ENCODE peak calls at places on chromosomes 4 and X, in seven cellular contexts. M, T, F, Y, K, P and O are unnamed samples.

GRCh38 chr4:184269879-184270430 is 52.3 kb upstream of the ENPP6 start:
- DNase-seq in Y (no peak), K (no peak), M (no peak), F (no peak), P (no peak), T (no peak), O (no peak)

GRCh38 chr4:165332502-165332901 is 5.0 kb downstream of the MSMO1 start:
- DNase-seq in M (no peak), P (no peak), K (no peak), T (no peak), F (no peak), Y (no peak), O (no peak)

GRCh38 chrX:11793734-11794133 is 35.7 kb downstream of the MSL3 start:
- DNase-seq in M (no peak), T (no peak), Y (no peak), P (no peak), F (no peak), K (no peak), O (no peak)

GRCh38 chr4:36773467-36773866 is 471.1 kb upstream of the NWD2 start:
- DNase-seq in T (no peak), M (no peak), P (no peak), F (no peak), K (no peak), Y (no peak), O (no peak)

GRCh38 chr4:85050736-85051135 is 84.2 kb upstream of the WDFY3 start:
- DNase-seq in T (no peak), K (no peak), P (no peak), M (no peak), F (no peak), Y (no peak), O (no peak)

GRCh38 chr4:139599594-139600374 is 43.8 kb upstream of the SETD7 start:
- DNase-seq in Y (no peak), K (no peak), T (peak), F (no peak), M (peak), P (no peak), O (peak)

GRCh38 chr4:8916251-8916913 is 44.7 kb upstream of the HMX1 start:
- DNase-seq in M (no peak), F (no peak), K (peak), P (no peak), Y (peak), T (no peak), O (no peak)

GRCh38 chr4:122218762-122219161 is 66.6 kb downstream of the BLTP1 start:
- DNase-seq in P (no peak), K (no peak), M (peak), Y (no peak), F (no peak), T (peak), O (peak)

GRCh38 chrX:28697732-28698131 is 110.5 kb downstream of the IL1RAPL1 start:
- DNase-seq in P (no peak), K (no peak), F (no peak), M (no peak), Y (no peak), T (no peak), O (no peak)

DNA sequence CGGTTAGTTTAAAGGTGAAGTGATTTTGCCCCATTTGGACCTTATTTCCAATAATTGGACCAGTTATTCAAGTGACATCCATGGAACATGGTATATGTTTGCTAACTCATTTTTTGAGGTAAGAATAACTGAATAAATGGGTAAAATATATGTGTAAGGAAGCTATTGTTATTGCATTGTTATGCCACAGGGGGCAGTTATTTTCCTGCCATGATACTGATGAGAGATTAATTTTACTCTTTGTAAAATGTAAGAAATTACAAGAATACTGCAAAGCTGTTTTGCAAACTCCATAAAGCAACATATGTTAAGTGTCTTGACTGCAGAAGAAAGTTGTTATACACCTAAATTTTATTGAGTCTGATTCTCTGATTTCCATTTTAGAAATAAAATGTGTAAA is 114.0 kb downstream of the IL1RAPL1 start:
- DNase-seq in M (peak), Y (no peak), K (no peak), T (no peak), P (no peak), F (no peak), O (no peak)
- TF ChIP-seq CTCF in M (peak), Y (peak), K (no peak), T (no peak), P (no peak), F (no peak), O (peak)

DNA sequence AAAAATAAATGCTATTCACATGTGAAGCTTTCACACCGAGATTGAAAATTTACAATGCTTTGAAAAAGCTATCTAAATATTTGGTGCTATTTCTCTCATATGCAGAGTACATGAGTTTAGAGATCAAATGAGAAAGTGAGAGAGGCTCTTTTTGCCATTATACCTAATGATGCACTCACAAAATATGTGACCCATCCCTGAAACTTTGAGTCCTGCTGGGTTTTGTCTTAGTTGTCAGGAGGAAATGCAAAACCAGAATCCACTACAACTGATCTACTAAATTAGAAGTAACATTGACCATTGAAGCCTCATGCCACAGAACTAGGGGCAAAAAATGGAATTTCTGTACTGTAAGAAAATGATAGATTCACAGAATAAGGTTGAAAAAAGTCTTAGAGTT is 251.7 kb downstream of the MAPK10 start:
- DNase-seq in F (no peak), T (peak), K (no peak), P (no peak), Y (no peak), M (peak), O (no peak)
- TF ChIP-seq CTCF in F (no peak), T (no peak), K (no peak), P (no peak), Y (no peak), M (no peak), O (no peak)

DNA sequence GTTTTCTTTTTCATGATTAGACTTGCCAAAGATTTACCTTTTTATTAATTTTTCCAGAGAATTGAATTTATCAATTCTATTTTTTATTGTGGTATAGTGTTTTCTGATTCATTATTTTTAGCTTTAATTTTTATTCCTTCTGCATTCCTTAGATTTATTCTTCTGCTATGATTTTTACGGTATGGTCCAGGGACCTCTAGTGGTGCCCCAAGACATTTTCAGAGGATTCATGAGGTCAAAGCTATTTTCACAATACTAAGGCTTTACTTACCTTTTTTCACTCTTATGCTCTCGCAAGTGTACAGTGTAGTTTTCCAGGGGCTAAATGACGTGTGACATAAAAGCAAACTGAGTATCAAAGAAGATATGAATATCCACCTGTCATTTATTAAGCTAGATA is 8.0 kb downstream of the RADX start:
- DNase-seq in M (peak), F (no peak), P (no peak), K (no peak), T (peak), Y (no peak), O (peak)
- TF ChIP-seq CTCF in M (peak), F (no peak), P (peak), K (no peak), T (peak), Y (peak), O (peak)

DNA sequence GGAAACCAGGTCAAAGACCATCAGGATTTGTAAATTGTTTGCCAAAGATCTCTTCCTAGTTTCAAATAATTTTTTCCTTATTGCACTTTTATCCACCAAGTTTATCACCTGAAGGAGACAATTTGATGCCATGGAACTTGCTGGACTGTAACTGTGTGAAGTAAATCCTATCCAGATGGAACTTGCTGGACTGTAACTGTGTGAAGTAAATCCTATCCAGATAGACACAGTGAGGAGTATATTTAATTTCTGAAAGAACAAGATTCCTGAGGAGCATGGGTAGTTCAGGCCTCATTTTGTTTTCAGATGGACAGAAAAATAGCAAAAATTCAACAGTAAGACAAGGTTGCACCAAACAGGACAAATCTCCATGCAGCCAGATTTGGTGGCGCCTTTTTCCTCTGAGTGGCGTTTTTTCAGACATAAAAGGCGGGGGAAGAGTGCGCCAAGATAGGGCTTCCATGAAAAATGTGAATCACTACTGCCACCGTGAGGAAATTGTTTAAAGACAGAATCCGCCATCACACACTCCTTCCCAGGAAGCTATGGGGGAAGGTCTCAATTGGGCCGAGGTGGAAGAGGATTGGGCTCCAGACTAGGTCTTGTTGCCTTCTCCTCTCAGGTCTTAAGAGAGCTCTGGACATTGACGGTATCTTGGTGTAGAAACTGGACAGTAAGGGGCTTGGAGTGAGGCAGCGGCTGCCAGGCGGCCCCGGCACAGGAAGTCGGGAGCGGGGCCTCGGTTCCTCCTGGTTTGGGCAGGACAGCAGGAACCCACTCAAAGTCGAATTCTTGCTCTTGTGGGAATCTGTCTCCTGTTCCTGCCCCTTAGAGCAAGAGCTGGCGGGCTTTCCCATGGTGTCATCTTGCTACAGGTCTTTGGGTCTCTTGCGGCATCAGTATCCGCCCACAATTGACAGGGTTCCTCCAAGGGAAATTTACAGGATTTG is 234.7 kb downstream of the OR13H1 start:
- DNase-seq in K (no peak), F (peak), T (no peak), Y (no peak), P (no peak), M (no peak), O (peak)
- TF ChIP-seq CTCF in K (no peak), F (peak), T (no peak), Y (no peak), P (no peak), M (no peak), O (peak)

GRCh38 chrX:140928739-140929138 is 73.7 kb upstream of the SPANXB1 start:
- DNase-seq in P (no peak), T (no peak), M (no peak), Y (no peak), F (no peak), K (no peak), O (no peak)

GRCh38 chrX:140933874-140934655 is 68.3 kb upstream of the SPANXB1 start:
- DNase-seq in T (no peak), P (no peak), M (no peak), F (no peak), Y (no peak), K (no peak), O (no peak)

DNA sequence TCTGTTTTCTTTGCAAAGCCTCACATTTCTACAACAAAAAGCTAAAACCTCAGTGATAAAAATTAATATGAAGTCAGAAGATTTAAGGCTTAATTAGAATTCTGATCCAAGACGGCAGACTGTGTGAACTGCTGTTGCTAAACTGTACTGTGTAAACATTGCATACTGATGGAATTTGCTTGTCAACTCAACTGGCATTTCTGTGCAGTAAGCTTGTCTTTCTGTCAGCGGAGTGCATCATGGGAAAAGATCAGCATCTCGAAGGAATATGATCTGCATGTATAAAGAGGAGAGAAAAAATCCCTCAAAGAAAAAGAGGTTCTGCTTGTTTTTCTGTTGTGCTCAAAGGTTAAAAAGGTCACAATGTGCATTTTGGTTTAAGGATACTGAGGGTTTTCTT is 69.3 kb upstream of the SPANXB1 start:
- DNase-seq in T (no peak), M (no peak), P (no peak), F (no peak), K (no peak), Y (no peak), O (no peak)
- TF ChIP-seq CTCF in T (no peak), M (no peak), P (no peak), F (no peak), K (no peak), Y (no peak), O (no peak)

GRCh38 chrX:110045988-110046387 is 43.1 kb downstream of the TMEM164 start:
- DNase-seq in K (no peak), T (no peak), Y (no peak), F (no peak), M (peak), P (no peak), O (no peak)
- TF ChIP-seq CTCF in K (no peak), T (no peak), Y (peak), F (no peak), M (peak), P (no peak), O (no peak)

GRCh38 chr4:15964159-15964558 is 1.2 kb upstream of the FGFBP2 start:
- DNase-seq in F (no peak), Y (no peak), M (no peak), K (no peak), T (no peak), P (no peak), O (no peak)
- TF ChIP-seq CTCF in F (no peak), Y (no peak), M (peak), K (no peak), T (no peak), P (peak), O (no peak)

GRCh38 chrX:134721766-134722532 is 63.7 kb upstream of the PLAC1 start:
- DNase-seq in M (peak), T (peak), F (no peak), K (no peak), P (no peak), Y (no peak), O (no peak)

GRCh38 chrX:134717698-134718328 is 59.5 kb upstream of the PLAC1 start:
- DNase-seq in P (no peak), Y (no peak), F (no peak), K (no peak), M (peak), T (peak), O (no peak)

GRCh38 chrX:134715930-134716619 is 57.8 kb upstream of the PLAC1 start:
- DNase-seq in P (no peak), T (no peak), Y (peak), K (no peak), F (no peak), M (no peak), O (no peak)

GRCh38 chrX:134716620-134717012 is 58.3 kb upstream of the PLAC1 start:
- DNase-seq in P (no peak), M (no peak), Y (no peak), F (no peak), K (no peak), T (no peak), O (no peak)

DNA sequence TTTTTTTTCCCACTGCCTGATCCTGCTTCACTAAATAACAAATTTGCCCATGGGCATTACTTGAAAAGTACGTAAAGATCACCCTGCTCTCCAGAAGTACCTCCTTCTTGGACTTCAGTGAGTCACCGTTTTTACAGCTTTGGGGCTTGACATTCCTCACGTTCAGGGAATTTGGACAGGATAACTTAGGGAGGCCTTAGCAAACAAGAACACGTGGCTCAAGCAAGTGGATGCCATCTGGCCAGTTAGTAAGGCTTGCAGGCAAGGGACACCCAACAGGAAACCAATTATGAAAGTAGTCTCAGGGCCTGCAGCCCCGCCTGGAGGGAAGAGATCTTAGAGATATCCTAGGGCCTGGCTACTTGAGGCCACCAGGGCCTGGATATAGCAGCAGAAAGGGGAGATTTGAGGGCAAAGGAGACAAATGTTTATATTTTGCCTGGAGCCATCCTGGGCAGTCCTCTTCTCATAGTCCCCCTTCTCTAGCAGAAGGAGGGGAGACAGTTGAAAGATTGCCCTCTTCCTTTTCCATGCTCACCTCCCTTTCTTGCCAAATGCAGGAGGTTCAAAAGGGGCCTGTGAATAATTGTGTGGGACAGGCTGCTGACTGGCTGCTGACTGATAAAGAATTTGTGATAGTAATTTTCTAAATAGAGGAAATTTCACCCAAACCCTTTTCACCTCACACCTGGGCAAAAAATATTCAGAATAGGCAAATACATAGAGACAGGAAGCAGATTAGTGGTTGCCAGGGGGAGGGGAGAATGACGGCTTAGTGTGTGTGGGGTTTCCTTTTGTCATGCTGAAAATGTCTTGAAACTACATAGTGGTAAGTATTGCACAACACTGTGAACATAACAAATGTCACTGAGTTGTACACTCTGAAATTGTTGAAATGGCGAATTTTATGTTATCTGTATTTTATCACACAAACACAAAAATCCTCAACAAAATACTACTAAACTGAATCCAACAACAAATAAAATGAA is 60.4 kb upstream of the PLAC1 start:
- DNase-seq in M (peak), F (no peak), Y (no peak), T (peak), K (no peak), P (no peak), O (peak)
- TF ChIP-seq CTCF in M (peak), F (no peak), Y (no peak), T (peak), K (no peak), P (no peak), O (no peak)